ENCODE peak calls at places on chromosomes 2 and 18, in seven cellular contexts. One of them, this sample, is unnamed.

GRCh38 chr2:188573453-188573852 is 281.8 kb downstream of the GULP1 start:
- DNase-seq in RPMI7951: no peak
- DNase-seq in naive thymus-derived CD4-positive, alpha-beta T cell: no peak
- DNase-seq in SW 1271: no peak
- DNase-seq in C1 segment of cervical spinal cord: no peak
- DNase-seq in NCI-H2171 treated with DMSO at 0.1 percent for 48 hours: no peak
- DNase-seq in lung: no peak
- DNase-seq in this sample: no peak

GRCh38 chr2:191899442-191899841 is 52.6 kb upstream of the CAVIN2 start:
- DNase-seq in RPMI7951: peak; percentile 85
- DNase-seq in naive thymus-derived CD4-positive, alpha-beta T cell: no peak
- DNase-seq in SW 1271: no peak
- DNase-seq in C1 segment of cervical spinal cord: no peak
- DNase-seq in NCI-H2171 treated with DMSO at 0.1 percent for 48 hours: no peak
- DNase-seq in lung: no peak
- DNase-seq in this sample: no peak

GRCh38 chr18:45617284-45617683 is 2.0 kb downstream of the SLC14A2 start:
- DNase-seq in RPMI7951: peak; percentile 88
- DNase-seq in naive thymus-derived CD4-positive, alpha-beta T cell: no peak
- DNase-seq in SW 1271: no peak
- DNase-seq in C1 segment of cervical spinal cord: no peak
- DNase-seq in NCI-H2171 treated with DMSO at 0.1 percent for 48 hours: no peak
- DNase-seq in lung: peak; percentile 62
- DNase-seq in this sample: no peak

GRCh38 chr2:118668431-118669424 is 178.7 kb downstream of the EN1 start:
- DNase-seq in RPMI7951: peak; percentile 95
- DNase-seq in naive thymus-derived CD4-positive, alpha-beta T cell: no peak
- DNase-seq in SW 1271: peak; percentile 42
- DNase-seq in C1 segment of cervical spinal cord: no peak
- DNase-seq in NCI-H2171 treated with DMSO at 0.1 percent for 48 hours: no peak
- DNase-seq in lung: no peak
- DNase-seq in this sample: no peak

GRCh38 chr2:120568089-120568974 is 167.3 kb upstream of the GLI2 start:
- DNase-seq in RPMI7951: no peak
- DNase-seq in naive thymus-derived CD4-positive, alpha-beta T cell: no peak
- DNase-seq in SW 1271: no peak
- DNase-seq in C1 segment of cervical spinal cord: no peak
- DNase-seq in NCI-H2171 treated with DMSO at 0.1 percent for 48 hours: no peak
- DNase-seq in lung: no peak
- DNase-seq in this sample: no peak

GRCh38 chr18:48842259-48843061 is 108.3 kb downstream of the SMAD7 start:
- DNase-seq in RPMI7951: no peak
- DNase-seq in naive thymus-derived CD4-positive, alpha-beta T cell: peak; percentile 25
- DNase-seq in SW 1271: no peak
- DNase-seq in C1 segment of cervical spinal cord: no peak
- DNase-seq in NCI-H2171 treated with DMSO at 0.1 percent for 48 hours: no peak
- DNase-seq in lung: no peak
- DNase-seq in this sample: no peak

GRCh38 chr2:164655750-164656149 is 34.5 kb upstream of the GRB14 start:
- DNase-seq in RPMI7951: no peak
- DNase-seq in naive thymus-derived CD4-positive, alpha-beta T cell: no peak
- DNase-seq in SW 1271: no peak
- DNase-seq in C1 segment of cervical spinal cord: no peak
- DNase-seq in NCI-H2171 treated with DMSO at 0.1 percent for 48 hours: peak; percentile 2
- DNase-seq in lung: no peak
- DNase-seq in this sample: no peak

GRCh38 chr18:12679183-12679786 is 21.4 kb upstream of the SPIRE1 start:
- DNase-seq in RPMI7951: peak; percentile 63
- DNase-seq in naive thymus-derived CD4-positive, alpha-beta T cell: no peak
- DNase-seq in SW 1271: peak; percentile 15
- DNase-seq in C1 segment of cervical spinal cord: no peak
- DNase-seq in NCI-H2171 treated with DMSO at 0.1 percent for 48 hours: peak; percentile 38
- DNase-seq in lung: peak; percentile 62
- DNase-seq in this sample: no peak

GRCh38 chr2:143469323-143469722 is 340.1 kb downstream of the ARHGAP15 start:
- DNase-seq in RPMI7951: no peak
- DNase-seq in naive thymus-derived CD4-positive, alpha-beta T cell: no peak
- DNase-seq in SW 1271: no peak
- DNase-seq in C1 segment of cervical spinal cord: no peak
- DNase-seq in NCI-H2171 treated with DMSO at 0.1 percent for 48 hours: no peak
- DNase-seq in lung: no peak
- DNase-seq in this sample: no peak

GRCh38 chr2:205860146-205860545 is 177.8 kb downstream of the NRP2 start:
- DNase-seq in RPMI7951: no peak
- DNase-seq in naive thymus-derived CD4-positive, alpha-beta T cell: no peak
- DNase-seq in SW 1271: no peak
- DNase-seq in C1 segment of cervical spinal cord: no peak
- DNase-seq in NCI-H2171 treated with DMSO at 0.1 percent for 48 hours: no peak
- DNase-seq in lung: no peak
- DNase-seq in this sample: no peak

GRCh38 chr2:207122914-207123744 is 42.6 kb downstream of the KLF7 start:
- DNase-seq in RPMI7951: no peak
- DNase-seq in naive thymus-derived CD4-positive, alpha-beta T cell: no peak
- DNase-seq in SW 1271: no peak
- DNase-seq in C1 segment of cervical spinal cord: no peak
- DNase-seq in NCI-H2171 treated with DMSO at 0.1 percent for 48 hours: no peak
- DNase-seq in lung: no peak
- DNase-seq in this sample: no peak

GRCh38 chr18:22650247-22650646 is 232.5 kb upstream of the CTAGE1 start:
- DNase-seq in RPMI7951: no peak
- DNase-seq in naive thymus-derived CD4-positive, alpha-beta T cell: no peak
- DNase-seq in SW 1271: no peak
- DNase-seq in C1 segment of cervical spinal cord: no peak
- DNase-seq in NCI-H2171 treated with DMSO at 0.1 percent for 48 hours: no peak
- DNase-seq in lung: no peak
- DNase-seq in this sample: no peak

GRCh38 chr2:216942016-216942415 is 82.2 kb upstream of the TNP1 start:
- DNase-seq in RPMI7951: peak; percentile 9
- DNase-seq in naive thymus-derived CD4-positive, alpha-beta T cell: no peak
- DNase-seq in SW 1271: no peak
- DNase-seq in C1 segment of cervical spinal cord: no peak
- DNase-seq in NCI-H2171 treated with DMSO at 0.1 percent for 48 hours: no peak
- DNase-seq in lung: no peak
- DNase-seq in this sample: no peak

GRCh38 chr18:46497129-46497528 is 159.9 kb downstream of the LOXHD1 start:
- DNase-seq in RPMI7951: peak; percentile 29
- DNase-seq in naive thymus-derived CD4-positive, alpha-beta T cell: no peak
- DNase-seq in SW 1271: no peak
- DNase-seq in C1 segment of cervical spinal cord: no peak
- DNase-seq in NCI-H2171 treated with DMSO at 0.1 percent for 48 hours: no peak
- DNase-seq in lung: no peak
- DNase-seq in this sample: no peak

GRCh38 chr2:111116016-111116746 is 4.5 kb upstream of the BCL2L11 start:
- DNase-seq in RPMI7951: no peak
- DNase-seq in naive thymus-derived CD4-positive, alpha-beta T cell: no peak
- DNase-seq in SW 1271: no peak
- DNase-seq in C1 segment of cervical spinal cord: no peak
- DNase-seq in NCI-H2171 treated with DMSO at 0.1 percent for 48 hours: no peak
- DNase-seq in lung: no peak
- DNase-seq in this sample: no peak

GRCh38 chr18:9988665-9989064 is 74.8 kb downstream of the VAPA start:
- DNase-seq in RPMI7951: no peak
- DNase-seq in naive thymus-derived CD4-positive, alpha-beta T cell: no peak
- DNase-seq in SW 1271: no peak
- DNase-seq in C1 segment of cervical spinal cord: no peak
- DNase-seq in NCI-H2171 treated with DMSO at 0.1 percent for 48 hours: no peak
- DNase-seq in lung: peak; percentile 19
- DNase-seq in this sample: no peak

GRCh38 chr2:201233192-201234166 is 26.9 kb upstream of the CASP8 start:
- DNase-seq in RPMI7951: peak; percentile 92
- DNase-seq in naive thymus-derived CD4-positive, alpha-beta T cell: peak; percentile 49
- DNase-seq in SW 1271: peak; percentile 77
- DNase-seq in C1 segment of cervical spinal cord: no peak
- DNase-seq in NCI-H2171 treated with DMSO at 0.1 percent for 48 hours: peak; percentile 74
- DNase-seq in lung: peak; percentile 88
- DNase-seq in this sample: no peak

GRCh38 chr2:158094487-158095092 is 7.1 kb upstream of the UPP2 start:
- DNase-seq in RPMI7951: no peak
- DNase-seq in naive thymus-derived CD4-positive, alpha-beta T cell: no peak
- DNase-seq in SW 1271: no peak
- DNase-seq in C1 segment of cervical spinal cord: no peak
- DNase-seq in NCI-H2171 treated with DMSO at 0.1 percent for 48 hours: no peak
- DNase-seq in lung: no peak
- DNase-seq in this sample: no peak

GRCh38 chr2:64837116-64837704 is 152.0 kb upstream of the SLC1A4 start:
- DNase-seq in RPMI7951: peak; percentile 66
- DNase-seq in naive thymus-derived CD4-positive, alpha-beta T cell: no peak
- DNase-seq in SW 1271: no peak
- DNase-seq in C1 segment of cervical spinal cord: no peak
- DNase-seq in NCI-H2171 treated with DMSO at 0.1 percent for 48 hours: no peak
- DNase-seq in lung: no peak
- DNase-seq in this sample: no peak

GRCh38 chr2:127649684-127650040 is 3.7 kb downstream of the GPR17 start:
- DNase-seq in RPMI7951: peak; percentile 85
- DNase-seq in naive thymus-derived CD4-positive, alpha-beta T cell: peak; percentile 60
- DNase-seq in SW 1271: peak; percentile 43
- DNase-seq in C1 segment of cervical spinal cord: no peak
- DNase-seq in NCI-H2171 treated with DMSO at 0.1 percent for 48 hours: peak; percentile 37
- DNase-seq in lung: peak; percentile 89
- DNase-seq in this sample: peak; percentile 27

GRCh38 chr2:11305958-11306357 is 38.5 kb downstream of the ROCK2 start:
- DNase-seq in RPMI7951: peak; percentile 19
- DNase-seq in naive thymus-derived CD4-positive, alpha-beta T cell: no peak
- DNase-seq in SW 1271: no peak
- DNase-seq in C1 segment of cervical spinal cord: no peak
- DNase-seq in NCI-H2171 treated with DMSO at 0.1 percent for 48 hours: no peak
- DNase-seq in lung: no peak
- DNase-seq in this sample: no peak

GRCh38 chr2:237060518-237061312 is 25.0 kb upstream of the COPS8 start:
- DNase-seq in RPMI7951: peak; percentile 63
- DNase-seq in naive thymus-derived CD4-positive, alpha-beta T cell: no peak
- DNase-seq in SW 1271: no peak
- DNase-seq in C1 segment of cervical spinal cord: no peak
- DNase-seq in NCI-H2171 treated with DMSO at 0.1 percent for 48 hours: peak; percentile 75
- DNase-seq in lung: no peak
- DNase-seq in this sample: peak; percentile 23